ENCODE peak calls at places on chromosomes 16 and 17, in four cellular contexts. E, A, W and F are unnamed samples.

GRCh38 chr17:3798273-3799180 is 2.5 kb downstream of the ITGAE start:
- DNase-seq in E (no peak), A (no peak), W (no peak), F (no peak)

GRCh38 chr16:47925811-47926460 is 229.9 kb downstream of the ABCC12 start:
- DNase-seq in E (no peak), A (no peak), W (no peak), F (peak; percentile 3)

GRCh38 chr17:82108999-82109480 is 11.0 kb upstream of the FASN start:
- DNase-seq in E (no peak), A (no peak), W (no peak), F (no peak)

GRCh38 chr17:32882734-32883133 is 5.8 kb upstream of the MYO1D start:
- DNase-seq in E (no peak), A (no peak), W (no peak), F (no peak)

GRCh38 chr17:74431568-74432483 is at the start of gene GPRC5C:
- DNase-seq in E (peak; percentile 55), A (peak; percentile 79), W (peak; percentile 54), F (peak; percentile 76)

GRCh38 chr17:9368631-9369030 is 207.0 kb downstream of the STX8 start:
- DNase-seq in E (no peak), A (no peak), W (no peak), F (no peak)

GRCh38 chr17:81902023-81902652 is at the start of gene NPB:
- DNase-seq in E (no peak), A (no peak), W (no peak), F (no peak)

GRCh38 chr16:10521681-10522274 is 58.6 kb downstream of the EMP2 start:
- DNase-seq in E (peak; percentile 37), A (peak; percentile 31), W (peak; percentile 62), F (peak; percentile 72)

GRCh38 chr17:3316836-3317235 is 18.7 kb upstream of the OR3A1 start:
- DNase-seq in E (no peak), A (no peak), W (no peak), F (no peak)

GRCh38 chr17:21001813-21002221 is 41.0 kb downstream of the USP22 start:
- DNase-seq in E (no peak), A (no peak), W (no peak), F (no peak)

GRCh38 chr17:81966343-81967243 is 5.6 kb upstream of the NOTUM start:
- DNase-seq in E (no peak), A (no peak), W (no peak), F (peak; percentile 44)

GRCh38 chr16:56861092-56861610 is 3.9 kb upstream of the SLC12A3 start:
- DNase-seq in E (no peak), A (no peak), W (no peak), F (peak; percentile 23)

GRCh38 chr17:40469805-40470675 is 26.8 kb downstream of the IGFBP4 start:
- DNase-seq in E (no peak), A (no peak), W (no peak), F (peak; percentile 45)

GRCh38 chr17:40319651-40320550 is 10.9 kb downstream of the RARA start:
- DNase-seq in E (peak; percentile 28), A (peak; percentile 48), W (no peak), F (no peak)

GRCh38 chr17:17772231-17772630 is 64.6 kb downstream of the SREBF1 start:
- DNase-seq in E (no peak), A (no peak), W (no peak), F (no peak)

GRCh38 chr16:19316846-19317245 is 31.3 kb downstream of the CLEC19A start:
- DNase-seq in E (no peak), A (no peak), W (no peak), F (no peak)

GRCh38 chr17:39261286-39261685 is 35.5 kb upstream of the STAC2 start:
- DNase-seq in E (no peak), A (no peak), W (peak; percentile 38), F (no peak)

GRCh38 chr17:32558997-32559650 is 72.3 kb downstream of the CDK5R1 start:
- DNase-seq in E (no peak), A (no peak), W (no peak), F (no peak)

GRCh38 chr17:74619077-74619673 is 4.4 kb downstream of the CD300E start:
- DNase-seq in E (no peak), A (no peak), W (no peak), F (peak; percentile 32)

GRCh38 chr17:30565073-30565935 is 88.1 kb downstream of the GOSR1 start:
- DNase-seq in E (no peak), A (no peak), W (no peak), F (no peak)

GRCh38 chr16:20873331-20873730 is 26.8 kb downstream of the DCUN1D3 start:
- DNase-seq in E (no peak), A (no peak), W (no peak), F (no peak)

GRCh38 chr17:1792495-1793446 is 30.9 kb downstream of the SERPINF1 start:
- DNase-seq in E (no peak), A (peak; percentile 3), W (no peak), F (no peak)

GRCh38 chr17:43398724-43399595 is at the start of gene ARL4D:
- DNase-seq in E (peak; percentile 89), A (peak; percentile 91), W (peak; percentile 72), F (peak; percentile 79)

GRCh38 chr16:754208-755097 is 6.1 kb upstream of the MSLN start:
- DNase-seq in E (no peak), A (no peak), W (no peak), F (no peak)

GRCh38 chr17:44997733-44998520 is 29.8 kb upstream of the C1QL1 start:
- DNase-seq in E (no peak), A (no peak), W (no peak), F (peak; percentile 65)

GRCh38 chr17:14575349-14575966 is 274.6 kb downstream of the HS3ST3B1 start:
- DNase-seq in E (no peak), A (no peak), W (no peak), F (no peak)

GRCh38 chr17:13635951-13636350 is 34.2 kb upstream of the HS3ST3A1 start:
- DNase-seq in E (no peak), A (no peak), W (no peak), F (peak; percentile 35)

GRCh38 chr17:74354123-74354522 is 7.5 kb downstream of the BTBD17 start:
- DNase-seq in E (no peak), A (no peak), W (peak; percentile 81), F (no peak)

DNA sequence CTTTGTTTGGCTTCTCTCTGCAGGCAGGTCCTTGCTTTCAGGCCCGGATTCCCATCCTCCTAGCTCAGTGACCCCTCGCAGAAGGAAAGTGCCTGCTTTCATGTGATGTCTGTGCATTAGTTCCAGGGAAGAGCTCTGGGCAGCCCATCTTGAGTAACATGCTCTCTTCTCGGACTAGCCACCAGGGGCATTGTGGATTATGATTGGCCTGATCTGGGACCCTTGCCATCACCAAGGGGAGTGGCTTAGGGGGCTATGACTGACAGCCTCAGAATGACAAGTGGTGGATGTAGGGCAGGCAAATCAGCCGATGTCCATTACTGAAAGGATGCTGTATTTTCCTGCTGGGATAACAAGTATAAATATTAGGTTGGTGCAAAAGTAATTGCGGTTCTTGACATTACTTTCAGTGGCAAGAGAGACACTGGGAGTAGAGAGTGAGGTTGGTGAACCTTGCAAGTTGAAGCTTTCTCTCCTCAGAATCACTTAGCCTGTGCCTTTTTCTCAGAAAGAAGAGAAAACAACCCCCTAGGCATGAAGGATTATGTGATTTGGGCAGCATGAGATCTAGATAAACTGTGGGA is 71.5 kb upstream of the MPHOSPH6 start:
- DNase-seq in E (no peak), A (no peak), W (no peak), F (no peak)
- TF ChIP-seq CTCF in E (no peak), A (no peak), W (no peak), F (no peak)

GRCh38 chr17:42359133-42359532 is 29.1 kb downstream of the STAT3 start:
- DNase-seq in E (no peak), A (no peak), W (no peak), F (no peak)

GRCh38 chr17:42358434-42358833 is 29.8 kb downstream of the STAT3 start:
- DNase-seq in E (no peak), A (no peak), W (no peak), F (no peak)

DNA sequence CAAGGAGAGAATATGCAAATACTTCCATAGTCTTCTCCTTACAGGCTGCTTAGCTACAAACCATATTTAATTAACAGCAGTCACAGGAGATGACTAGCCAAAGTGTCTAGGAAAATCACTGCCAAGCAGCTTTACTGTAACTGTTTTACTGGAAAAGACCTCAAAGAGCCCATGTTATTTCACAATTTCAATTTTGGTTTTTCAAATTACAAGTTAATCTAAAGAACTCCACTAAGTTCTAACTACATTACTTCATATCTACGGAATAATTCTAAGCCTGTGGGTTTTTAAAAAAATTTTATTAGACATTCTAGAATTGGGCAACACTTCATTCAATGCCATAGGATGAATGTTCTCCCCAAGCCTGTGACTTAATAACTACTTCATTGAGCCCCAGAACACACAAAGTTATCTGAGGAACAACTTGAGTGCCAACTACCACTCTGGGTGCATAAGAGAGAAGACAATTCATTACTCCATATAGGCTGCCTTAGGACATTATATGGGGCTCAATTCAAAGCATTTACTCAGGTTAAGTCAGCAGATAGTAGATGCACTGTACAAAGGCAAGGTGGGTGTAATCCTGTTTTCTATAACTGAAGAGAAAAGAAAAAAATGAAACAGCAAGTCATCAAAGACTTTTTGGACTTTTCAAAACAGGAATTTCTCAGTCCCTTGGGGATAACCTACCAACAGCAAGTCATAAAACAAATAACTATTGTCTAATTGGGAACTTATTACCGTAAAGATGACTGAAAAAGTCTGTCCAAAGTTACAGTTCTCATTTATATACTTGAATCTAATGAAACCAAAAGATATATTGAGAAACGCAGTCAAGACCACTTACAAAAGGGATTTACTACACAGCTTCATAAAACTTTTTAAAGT is 33.0 kb downstream of the STAT3 start:
- DNase-seq in E (no peak), A (no peak), W (no peak), F (peak; percentile 62)
- TF ChIP-seq CTCF in E (no peak), A (no peak), W (no peak), F (no peak)

GRCh38 chr17:49993423-49994037 is 1.5 kb downstream of the DLX3 start:
- DNase-seq in E (no peak), A (no peak), W (peak; percentile 40), F (no peak)
- TF ChIP-seq CTCF in E (no peak), A (no peak), W (no peak), F (no peak)

DNA sequence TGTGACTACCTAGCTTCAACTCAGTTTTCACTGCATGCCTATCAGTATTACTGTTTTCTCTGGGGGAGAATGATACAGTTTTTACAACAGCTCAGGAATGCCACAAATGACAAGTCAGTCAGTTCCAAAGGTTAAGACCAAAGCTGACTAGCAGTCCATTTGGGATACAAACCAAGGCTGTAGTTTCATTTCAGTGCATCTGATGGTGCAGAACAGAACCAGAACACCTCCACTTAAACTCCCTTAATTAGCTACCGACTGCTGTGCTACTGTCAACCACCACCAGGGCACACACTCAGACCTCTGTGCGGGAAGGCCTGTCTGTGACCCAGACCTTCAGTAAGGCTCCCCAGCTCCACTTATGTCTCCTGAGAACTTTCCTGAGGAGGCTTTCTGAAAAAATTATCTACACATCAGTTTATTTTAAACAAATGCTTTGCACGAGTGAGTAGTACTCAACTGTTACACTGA is 20.4 kb downstream of the NFE2L1 start:
- DNase-seq in E (no peak), A (no peak), W (peak; percentile 42), F (no peak)
- TF ChIP-seq CTCF in E (no peak), A (no peak), W (peak; percentile 71), F (peak; percentile 53)